ENCODE peak calls at places on chromosomes 16 and 17, in four cellular contexts. Y is upper lobe of right lung, C is AG09309, F is fibroblast of the aortic adventitia. U is an unnamed sample.

GRCh38 chr17:979539-980405 is at the start of gene NXN:
- DNase-seq in C (no peak), Y (peak), F (peak), U (peak)

GRCh38 chr16:3317315-3317999 is 12.2 kb downstream of the ZNF75A start:
- DNase-seq in Y (no peak), F (peak), C (no peak), U (peak)

GRCh38 chr17:7932949-7933348 is 943 bp downstream of the CNTROB start:
- DNase-seq in Y (peak), F (peak), C (no peak), U (peak)

GRCh38 chr16:89827383-89828198 is 684 bp upstream of the SPIRE2 start:
- DNase-seq in Y (no peak), F (peak), C (peak), U (peak)

GRCh38 chr17:27569257-27569722 is 61.7 kb upstream of the LGALS9 start:
- DNase-seq in Y (no peak), C (no peak), F (peak), U (peak)

GRCh38 chr17:47978324-47978723 is 7.4 kb downstream of the CDK5RAP3 start:
- DNase-seq in Y (no peak), C (no peak), F (peak), U (peak)

GRCh38 chr17:77728871-77729270 is 229.6 kb upstream of the TNRC6C start:
- DNase-seq in Y (no peak), C (no peak), F (no peak), U (no peak)

GRCh38 chr16:88558457-88559442 is 11.5 kb upstream of the ZC3H18 start:
- DNase-seq in C (no peak), F (peak), Y (no peak), U (peak)

GRCh38 chr16:65066646-65067045 is 55.2 kb downstream of the CDH11 start:
- DNase-seq in C (no peak), F (no peak), Y (no peak), U (no peak)

GRCh38 chr16:11250091-11250785 is 5.8 kb downstream of the SOCS1 start:
- DNase-seq in F (no peak), Y (no peak), C (no peak), U (peak)

GRCh38 chr17:75512946-75513666 is 2.2 kb downstream of the CASKIN2 start:
- DNase-seq in F (peak), C (no peak), Y (no peak), U (peak)

GRCh38 chr17:68305132-68305531 is 13.8 kb downstream of the ARSG start:
- DNase-seq in C (no peak), Y (no peak), F (no peak), U (no peak)

GRCh38 chr17:13002761-13003453 is 14.9 kb downstream of the ELAC2 start:
- DNase-seq in F (peak), C (peak), Y (peak), U (peak)

GRCh38 chr16:66364959-66365306 is 1.6 kb upstream of the CDH5 start:
- DNase-seq in C (no peak), F (no peak), Y (no peak), U (no peak)

GRCh38 chr16:66365588-66365987 is 903 bp upstream of the CDH5 start:
- DNase-seq in Y (no peak), C (no peak), F (peak), U (no peak)

GRCh38 chr16:66364117-66364958 is 2.2 kb upstream of the CDH5 start:
- DNase-seq in F (peak), C (no peak), Y (no peak), U (peak)

GRCh38 chr16:66367968-66368891 is 1.7 kb downstream of the CDH5 start:
- DNase-seq in C (no peak), F (no peak), Y (peak), U (no peak)

GRCh38 chr16:66366433-66367299 is at the start of gene CDH5:
- DNase-seq in Y (peak), F (peak), C (no peak), U (no peak)
- H3K4me3 ChIP-seq in Y (peak), F (peak), C (no peak), U (no peak)

DNA sequence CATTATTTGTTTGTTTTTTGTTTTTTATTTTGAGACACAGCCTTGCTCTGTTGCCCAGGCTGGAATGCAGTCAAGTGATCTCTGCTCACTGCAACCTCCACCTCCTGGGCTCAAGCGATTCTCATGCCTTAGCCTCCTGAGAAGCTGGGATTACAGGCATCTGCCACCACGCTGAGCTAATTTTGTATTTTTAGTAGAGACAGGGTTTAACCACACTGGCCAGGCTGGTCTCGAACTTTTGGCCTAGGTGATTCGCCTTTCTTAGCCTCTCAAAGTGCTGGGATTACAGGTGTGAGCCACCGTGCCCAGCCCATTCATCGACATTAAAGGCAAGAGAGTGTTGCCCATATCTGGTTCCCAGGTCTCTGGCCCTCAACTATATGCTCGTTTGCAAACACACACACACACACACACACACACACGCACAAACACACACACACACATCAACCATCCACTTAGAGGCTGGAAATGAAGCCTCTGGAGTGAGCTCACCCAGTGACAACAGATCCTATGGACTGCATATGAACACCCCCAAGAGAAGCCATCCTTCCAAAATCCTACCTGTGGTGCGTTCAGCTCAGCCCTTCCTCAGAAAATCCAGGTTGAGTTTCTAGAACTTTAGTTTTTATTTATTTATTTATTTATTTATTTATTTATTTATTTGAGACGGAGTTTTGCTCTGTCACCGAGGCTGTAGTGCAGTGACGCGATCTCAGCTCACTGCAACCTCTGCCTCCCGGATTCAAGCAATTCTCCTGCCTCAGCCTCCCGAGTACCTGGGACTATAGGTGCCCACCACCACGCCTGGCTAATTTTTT is 12.3 kb upstream of the SEPHS2 start:
- DNase-seq in Y (no peak), F (no peak), C (no peak), U (no peak)
- H3K4me3 ChIP-seq in Y (no peak), F (no peak), C (no peak), U (no peak)

GRCh38 chr17:31538080-31538762 is 146.7 kb downstream of the RAB11FIP4 start:
- DNase-seq in Y (no peak), C (no peak), F (no peak), U (no peak)

GRCh38 chr17:31535581-31535981 is 144.1 kb downstream of the RAB11FIP4 start:
- DNase-seq in F (no peak), Y (no peak), C (no peak), U (no peak)

GRCh38 chr17:31540602-31541307 is 149.3 kb downstream of the RAB11FIP4 start:
- DNase-seq in Y (no peak), F (no peak), C (no peak), U (no peak)

GRCh38 chr17:31536451-31536850 is 145.0 kb downstream of the RAB11FIP4 start:
- DNase-seq in C (no peak), F (no peak), Y (no peak), U (no peak)

DNA sequence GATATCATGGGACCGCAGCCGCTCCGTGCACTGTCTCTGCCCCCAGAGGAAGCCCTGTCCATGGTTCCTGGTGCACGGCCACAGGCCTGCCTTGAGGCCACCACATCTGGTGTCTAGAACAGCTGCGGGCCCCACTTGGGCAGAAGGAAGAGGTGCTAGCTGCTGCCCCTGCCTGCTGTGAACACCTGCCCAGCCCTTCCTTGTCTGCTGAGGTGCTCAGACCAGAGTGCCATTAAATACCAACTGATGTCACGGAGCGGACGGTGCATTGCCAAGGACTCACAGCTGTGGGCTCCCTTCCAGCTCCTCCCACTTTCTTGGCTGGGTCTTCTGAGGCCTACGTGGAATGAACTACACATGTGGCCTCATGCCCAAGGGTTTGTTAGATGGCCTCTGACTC is 146.1 kb downstream of the RAB11FIP4 start:
- DNase-seq in F (peak), Y (no peak), C (no peak), U (peak)
- H3K4me3 ChIP-seq in F (no peak), Y (no peak), C (no peak), U (no peak)

GRCh38 chr16:26475579-26475978 is 591.1 kb upstream of the C16orf82 start:
- DNase-seq in Y (no peak), C (no peak), F (no peak), U (no peak)
- H3K4me3 ChIP-seq in Y (no peak), C (no peak), F (no peak), U (no peak)

GRCh38 chr17:34580685-34581445 is 1.5 kb downstream of the TMEM132E start:
- DNase-seq in Y (peak), C (no peak), F (no peak), U (no peak)

GRCh38 chr17:34581446-34582184 is 2.2 kb downstream of the TMEM132E start:
- DNase-seq in Y (peak), C (no peak), F (no peak), U (no peak)

GRCh38 chr17:34579017-34579946 is at the start of gene TMEM132E:
- DNase-seq in F (peak), Y (peak), C (no peak), U (peak)

GRCh38 chr17:34578656-34579016 is 746 bp upstream of the TMEM132E start:
- DNase-seq in Y (no peak), F (no peak), C (no peak), U (no peak)

GRCh38 chr17:34579979-34580684 is 750 bp downstream of the TMEM132E start:
- DNase-seq in Y (peak), F (peak), C (no peak), U (peak)
- H3K4me3 ChIP-seq in Y (peak), F (no peak), C (no peak), U (no peak)

DNA sequence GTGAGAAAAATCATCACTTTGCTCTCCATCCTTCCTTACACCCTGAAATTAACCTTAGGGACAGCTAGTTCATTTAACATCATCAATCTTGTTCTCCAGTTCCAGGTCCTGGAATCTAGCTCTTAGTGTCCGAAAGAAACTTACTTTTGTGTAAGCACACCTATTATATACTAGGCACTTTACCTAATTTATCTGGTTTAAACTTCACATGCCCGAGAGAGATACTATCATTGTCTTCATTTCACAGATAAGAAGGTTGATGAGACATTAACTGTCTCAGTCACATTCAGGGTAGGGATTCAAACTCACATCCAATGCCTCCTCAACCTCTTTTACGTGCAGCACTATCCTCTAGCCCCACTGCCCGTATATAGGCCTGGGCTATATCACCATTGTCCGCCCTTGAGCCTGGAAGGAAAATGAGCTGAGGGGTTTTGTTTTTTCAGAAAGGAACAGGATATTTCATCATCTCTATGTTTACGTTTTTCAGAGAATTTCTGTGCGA is 501 bp upstream of the AP2B1 start:
- DNase-seq in C (no peak), Y (no peak), F (no peak), U (no peak)
- H3K4me3 ChIP-seq in C (peak), Y (peak), F (peak), U (peak)

GRCh38 chr17:55889271-55889670 is 138.4 kb downstream of the PCTP start:
- DNase-seq in Y (no peak), C (no peak), F (no peak), U (no peak)
- H3K4me3 ChIP-seq in Y (no peak), C (no peak), F (no peak), U (no peak)

DNA sequence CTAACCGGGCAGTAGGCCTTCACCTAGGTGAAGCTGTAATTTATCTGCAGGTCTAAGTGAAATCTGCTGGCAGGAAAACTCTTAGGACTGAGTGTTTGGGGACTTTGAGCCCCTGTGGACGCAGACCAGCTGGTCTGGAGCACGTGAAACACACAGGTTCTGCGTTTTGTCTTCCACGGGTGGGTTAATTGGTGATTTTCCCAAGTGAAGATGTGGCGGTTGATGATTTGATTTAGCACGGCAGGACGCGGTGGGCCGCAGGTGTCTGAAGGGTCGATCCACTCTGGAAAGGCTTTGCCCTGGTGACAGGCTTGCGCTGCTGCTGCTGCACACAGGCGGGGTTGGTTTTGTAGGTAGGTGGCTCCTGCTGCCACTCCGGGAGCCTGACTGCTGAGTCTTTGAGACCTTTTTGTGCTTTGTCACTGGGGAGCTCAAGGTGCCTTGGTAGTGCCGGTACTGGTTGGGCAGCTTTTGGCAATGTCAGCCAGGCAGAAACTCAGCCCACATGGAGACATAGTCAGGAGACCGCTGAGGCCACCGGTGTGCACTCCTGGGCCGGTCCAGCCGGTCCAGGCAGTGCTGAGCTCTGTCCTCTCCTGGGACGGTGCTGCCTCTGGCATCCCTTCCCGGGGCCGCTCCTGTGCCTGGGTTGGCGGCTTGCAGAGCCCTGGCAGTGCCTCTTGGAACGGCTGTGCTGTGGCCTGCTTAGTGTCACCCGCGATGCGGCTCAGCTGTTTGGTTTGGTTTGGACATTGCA is 2.3 kb downstream of the BAIAP2 start:
- DNase-seq in C (no peak), Y (peak), F (peak), U (no peak)
- H3K4me3 ChIP-seq in C (peak), Y (peak), F (peak), U (no peak)

DNA sequence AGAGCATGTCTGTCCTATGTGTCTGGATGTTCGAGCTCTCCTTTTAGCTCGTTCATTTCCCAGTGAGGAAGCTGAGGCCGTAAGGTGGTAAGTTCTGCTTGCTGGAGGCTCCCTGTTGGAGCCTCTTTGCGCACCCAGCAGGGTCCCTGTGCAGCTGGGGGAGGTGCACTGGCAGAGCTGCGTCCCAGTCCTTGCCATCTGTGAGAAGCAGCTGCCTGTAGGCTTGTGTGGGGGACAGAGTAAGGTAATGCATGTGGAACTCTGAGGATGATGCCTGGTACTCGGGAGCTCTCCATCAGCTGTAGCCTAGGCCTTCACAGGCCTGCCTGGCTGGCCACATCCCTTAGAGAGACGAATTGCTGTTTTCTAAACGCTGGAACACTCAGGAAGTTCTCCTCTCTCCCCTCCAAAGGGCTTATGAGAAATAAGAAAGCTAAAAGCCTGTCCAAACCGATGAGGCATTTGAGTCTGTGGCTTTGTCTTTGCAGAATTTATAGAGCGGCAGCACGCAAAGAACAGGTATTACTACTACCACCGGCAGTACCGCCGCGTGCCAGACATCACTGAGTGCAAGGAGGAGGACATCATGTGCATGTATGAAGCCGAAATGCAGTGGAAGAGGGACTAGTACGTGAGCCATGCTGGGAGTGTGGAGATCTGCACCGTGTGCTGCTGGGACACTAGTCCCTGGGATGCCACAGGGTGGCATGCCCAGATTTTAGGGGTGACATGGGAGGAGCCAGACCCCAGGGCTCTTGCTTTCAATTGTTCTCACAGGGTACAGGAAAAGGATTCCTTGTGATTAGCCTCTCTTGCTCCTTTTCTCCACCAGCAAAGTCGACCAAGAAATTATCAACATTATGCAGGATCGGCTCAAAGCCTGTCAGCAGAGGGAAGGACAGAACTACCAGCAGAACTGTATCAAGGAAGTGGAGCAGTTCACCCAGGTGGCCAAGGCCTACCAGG is 1.6 kb downstream of the NDUFB10 start:
- DNase-seq in F (peak), Y (no peak), C (no peak), U (peak)
- H3K4me3 ChIP-seq in F (peak), Y (peak), C (peak), U (peak)

DNA sequence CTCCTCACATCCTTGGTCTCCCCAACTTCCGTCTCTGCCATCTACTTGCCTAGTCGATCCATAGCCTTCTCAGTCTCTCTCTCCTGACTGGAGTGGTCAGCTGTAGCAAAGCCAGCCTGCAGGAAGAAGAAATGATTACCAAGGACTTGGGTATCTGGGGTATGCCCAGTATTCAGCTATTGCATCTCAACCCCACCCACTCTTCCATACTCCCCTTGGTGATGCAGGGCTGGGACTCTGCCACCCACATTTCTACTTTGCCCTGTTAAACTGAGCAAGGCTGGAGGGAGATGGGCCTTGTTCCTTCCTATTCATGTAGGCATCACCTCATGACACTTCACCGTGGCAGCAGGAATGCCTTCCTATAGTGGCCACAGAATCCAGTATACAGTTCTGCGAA is 2.3 kb downstream of the COPRS start:
- DNase-seq in F (no peak), C (no peak), Y (no peak), U (no peak)
- H3K4me3 ChIP-seq in F (no peak), C (no peak), Y (no peak), U (no peak)

U was measured in foreskin fibroblast.